ENCODE peak calls at places on chromosomes 5 and 9, in five cellular contexts. G is IMR-90, O is H1, S is mesenchymal stem cell, T is trophoblast cell. J is an unnamed sample.

GRCh38 chr5:157689942-157690689 is 18.8 kb downstream of the C5orf52 start:
- DNase-seq in G (no peak), O (peak; percentile 60), S (no peak), T (no peak), J (no peak)

GRCh38 chr5:113217619-113218184 is 217.1 kb downstream of the TSSK1B start:
- DNase-seq in G (no peak), O (no peak), S (peak; percentile 55), T (no peak), J (no peak)

GRCh38 chr5:164868761-164869160 is 1363.3 kb downstream of the MAT2B start:
- DNase-seq in G (no peak), O (no peak), S (peak; percentile 46), T (no peak), J (peak; percentile 9)

GRCh38 chr5:1174122-1174936 is 27.1 kb upstream of the SLC6A19 start:
- DNase-seq in G (peak; percentile 74), O (peak; percentile 90), S (peak; percentile 79), T (peak; percentile 50), J (no peak)

GRCh38 chr5:92332039-92332438 is 948.9 kb upstream of the ARRDC3 start:
- DNase-seq in G (peak; percentile 55), O (no peak), S (peak; percentile 61), T (no peak), J (no peak)

GRCh38 chr5:139458580-139459407 is 3.7 kb downstream of the ECSCR start:
- DNase-seq in G (peak; percentile 88), O (no peak), S (peak; percentile 44), T (no peak), J (no peak)

GRCh38 chr9:96423985-96424336 is 5.8 kb upstream of the ZNF367 start:
- DNase-seq in G (no peak), O (no peak), S (no peak), T (no peak), J (no peak)

GRCh38 chr5:138465288-138466057 is at the start of gene EGR1:
- DNase-seq in G (peak; percentile 94), O (peak; percentile 69), S (peak; percentile 95), T (peak; percentile 94), J (peak; percentile 97)

GRCh38 chr9:120902824-120903608 is 23.6 kb downstream of the TRAF1 start:
- DNase-seq in G (no peak), O (no peak), S (no peak), T (no peak), J (no peak)

GRCh38 chr9:34650816-34651215 is 1.2 kb upstream of the IL11RA start:
- DNase-seq in G (peak; percentile 26), O (no peak), S (no peak), T (no peak), J (no peak)

GRCh38 chr5:42912184-42912766 is 100.6 kb upstream of the SELENOP start:
- DNase-seq in G (peak; percentile 72), O (no peak), S (peak; percentile 61), T (peak; percentile 54), J (no peak)

GRCh38 chr9:13027834-13028233 is 251.7 kb downstream of the MPDZ start:
- DNase-seq in G (no peak), O (no peak), S (no peak), T (no peak), J (no peak)

GRCh38 chr5:154071799-154072781 is 33.3 kb downstream of the MFAP3 start:
- DNase-seq in G (peak; percentile 64), O (peak; percentile 93), S (peak; percentile 76), T (peak; percentile 87), J (peak; percentile 83)

GRCh38 chr5:179427032-179427675 is 81.9 kb upstream of the ADAMTS2 start:
- DNase-seq in G (no peak), O (no peak), S (no peak), T (no peak), J (no peak)

GRCh38 chr5:71744009-71744792 is 25.1 kb downstream of the CARTPT start:
- DNase-seq in G (no peak), O (no peak), S (no peak), T (no peak), J (no peak)

GRCh38 chr5:5810461-5810860 is 388.0 kb downstream of the ICE1 start:
- DNase-seq in G (no peak), O (no peak), S (no peak), T (no peak), J (no peak)

GRCh38 chr9:120868676-120869359 is 8.2 kb downstream of the PHF19 start:
- DNase-seq in G (peak; percentile 84), O (peak; percentile 98), S (peak; percentile 91), T (peak; percentile 96), J (peak; percentile 93)

GRCh38 chr5:123809594-123810172 is 297.7 kb downstream of the CSNK1G3 start:
- DNase-seq in G (no peak), O (no peak), S (no peak), T (no peak), J (no peak)

GRCh38 chr9:124818431-124819281 is 34.6 kb upstream of the WDR38 start:
- DNase-seq in G (peak; percentile 74), O (no peak), S (peak; percentile 41), T (peak; percentile 99), J (no peak)

GRCh38 chr9:20557890-20558608 is 64.2 kb downstream of the MLLT3 start:
- DNase-seq in G (no peak), O (no peak), S (no peak), T (no peak), J (no peak)

GRCh38 chr9:2014148-2014547 is 999 bp upstream of the SMARCA2 start:
- DNase-seq in G (no peak), O (no peak), S (no peak), T (no peak), J (no peak)

GRCh38 chr9:137294684-137295312 is 7.3 kb downstream of the NRARP start:
- DNase-seq in G (peak; percentile 27), O (no peak), S (peak; percentile 54), T (peak; percentile 22), J (no peak)
- H3K4me3 ChIP-seq in G (no peak overlapping the region), O (peak overlapping the region; percentile 60), S (no peak overlapping the region), T (no peak overlapping the region), J (no peak overlapping the region)

GRCh38 chr5:149551227-149552037 is at the start of gene CSNK1A1:
- DNase-seq in G (peak; percentile 98), O (peak; percentile 98), S (peak; percentile 99), T (peak; percentile 99), J (peak; percentile 98)

GRCh38 chr5:149550267-149550582 is 1.0 kb downstream of the CSNK1A1 start:
- DNase-seq in G (peak; percentile 71), O (no peak), S (peak; percentile 66), T (peak; percentile 70), J (no peak)

GRCh38 chr5:149552038-149552494 is 827 bp upstream of the CSNK1A1 start:
- DNase-seq in G (no peak), O (no peak), S (no peak), T (no peak), J (no peak)

GRCh38 chr5:149549461-149550266 is 1.6 kb downstream of the CSNK1A1 start:
- DNase-seq in G (peak; percentile 66), O (no peak), S (peak; percentile 75), T (peak; percentile 78), J (no peak)

DNA sequence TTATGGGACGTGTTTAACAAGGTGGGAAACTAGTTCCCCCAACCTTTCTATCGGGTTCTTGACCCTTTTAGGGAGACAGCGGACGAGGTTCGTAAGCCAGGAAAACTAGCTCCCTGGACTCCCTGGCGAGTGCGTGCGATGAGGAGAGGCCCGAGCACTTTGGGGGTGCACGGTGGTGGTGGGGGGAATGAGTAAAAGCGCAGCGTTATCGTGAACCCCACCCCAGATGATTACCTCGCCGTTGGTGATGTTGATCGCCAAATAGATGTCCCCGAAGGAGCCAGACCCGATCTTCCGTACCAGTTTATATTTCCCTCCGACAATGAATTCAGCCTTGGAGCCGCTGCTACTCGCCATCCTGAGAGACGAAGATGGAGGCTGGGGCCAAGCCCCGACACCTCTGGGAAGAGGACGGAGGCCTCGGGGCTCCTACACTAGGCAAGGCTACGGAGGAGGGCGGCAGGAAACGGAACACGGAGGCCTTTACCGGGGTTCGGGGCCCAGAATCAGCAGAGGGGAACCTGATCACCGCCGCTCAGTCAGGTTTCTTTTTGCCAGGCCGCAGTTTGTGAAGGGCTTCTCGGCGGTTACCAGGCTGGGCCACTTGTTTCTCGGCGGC is 522 bp downstream of the CSNK1A1 start:
- DNase-seq in G (no peak), O (peak; percentile 55), S (no peak), T (no peak), J (no peak)
- H4K91ac ChIP-seq in G (peak overlapping the region; percentile 96), O (peak overlapping the region; percentile 97), S (peak overlapping the region; percentile 98), T (peak overlapping the region; percentile 98), J (no peak overlapping the region)

DNA sequence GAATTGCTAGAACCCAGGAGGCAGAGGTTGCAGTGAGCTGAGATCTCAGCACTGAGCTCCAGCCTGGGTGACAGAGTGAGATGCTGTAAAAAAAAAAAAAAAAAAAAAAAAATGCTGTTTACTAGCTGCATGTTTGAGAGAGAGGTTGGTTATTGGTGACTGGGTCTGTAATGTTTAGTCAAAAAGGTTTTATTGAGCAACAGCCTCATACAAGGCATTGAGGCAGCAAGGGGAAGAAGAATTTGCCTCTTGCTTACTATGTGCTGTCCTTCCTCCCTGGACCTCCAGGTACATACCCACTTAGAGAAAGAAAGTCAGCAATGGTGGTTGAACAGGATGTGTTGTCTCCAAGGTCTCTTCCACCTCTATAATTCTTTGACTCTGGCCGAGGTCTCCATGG is 140.7 kb upstream of the SPRY4 start:
- DNase-seq in G (no peak), O (no peak), S (peak; percentile 53), T (no peak), J (no peak)
- H3K4me3 ChIP-seq in G (no peak overlapping the region), O (no peak overlapping the region), S (no peak overlapping the region), T (no peak overlapping the region), J (no peak overlapping the region)

GRCh38 chr9:126658201-126658600 is 44.5 kb downstream of the LMX1B start:
- DNase-seq in G (no peak), O (no peak), S (no peak), T (no peak), J (no peak)

GRCh38 chr9:126661122-126661520 is 47.4 kb downstream of the LMX1B start:
- DNase-seq in G (no peak), O (no peak), S (no peak), T (no peak), J (no peak)

GRCh38 chr9:126661521-126662251 is 48.0 kb downstream of the LMX1B start:
- DNase-seq in G (peak; percentile 6), O (peak; percentile 84), S (no peak), T (peak; percentile 54), J (no peak)

GRCh38 chr9:126663661-126664072 is 49.9 kb downstream of the LMX1B start:
- DNase-seq in G (no peak), O (no peak), S (no peak), T (no peak), J (no peak)

GRCh38 chr9:126658964-126659555 is 45.3 kb downstream of the LMX1B start:
- DNase-seq in G (no peak), O (no peak), S (no peak), T (no peak), J (no peak)
- H4K91ac ChIP-seq in G (no peak overlapping the region), O (no peak overlapping the region), S (no peak overlapping the region), T (no peak overlapping the region), J (no peak overlapping the region)

GRCh38 chr9:134316444-134317160 is 9.7 kb upstream of the RXRA start:
- DNase-seq in G (peak; percentile 68), O (no peak), S (no peak), T (no peak), J (no peak)
- H3K4me3 ChIP-seq in G (no peak overlapping the region), O (no peak overlapping the region), S (no peak overlapping the region), T (no peak overlapping the region), J (no peak overlapping the region)